ENCODE peak calls at places on chromosomes 6 and 20, in six cellular contexts. One of them, this sample, is unnamed.

GRCh38 chr6:107323133-107323785 is 136.1 kb downstream of the PDSS2 start:
- DNase-seq in head of caudate nucleus: no peak
- DNase-seq in HT1080: peak
- DNase-seq in A172: no peak
- DNase-seq in KBM-7: no peak
- DNase-seq in sciatic nerve: no peak
- DNase-seq in this sample: no peak

GRCh38 chr20:16714765-16715164 is 15.1 kb upstream of the SNRPB2 start:
- DNase-seq in head of caudate nucleus: peak
- DNase-seq in HT1080: no peak
- DNase-seq in A172: no peak
- DNase-seq in KBM-7: no peak
- DNase-seq in sciatic nerve: no peak
- DNase-seq in this sample: peak

GRCh38 chr6:166325383-166326042 is 16.8 kb downstream of the SFT2D1 start:
- DNase-seq in head of caudate nucleus: no peak
- DNase-seq in HT1080: no peak
- DNase-seq in A172: no peak
- DNase-seq in KBM-7: no peak
- DNase-seq in sciatic nerve: no peak
- DNase-seq in this sample: no peak

GRCh38 chr6:131980791-131981623 is 29.8 kb upstream of the CCN2 start:
- DNase-seq in head of caudate nucleus: no peak
- DNase-seq in HT1080: no peak
- DNase-seq in A172: no peak
- DNase-seq in KBM-7: no peak
- DNase-seq in sciatic nerve: no peak
- DNase-seq in this sample: no peak

GRCh38 chr6:20340056-20340455 is 61.6 kb upstream of the E2F3 start:
- DNase-seq in head of caudate nucleus: no peak
- DNase-seq in HT1080: no peak
- DNase-seq in A172: no peak
- DNase-seq in KBM-7: no peak
- DNase-seq in sciatic nerve: no peak
- DNase-seq in this sample: no peak

GRCh38 chr6:133512410-133513016 is 271.4 kb downstream of the EYA4 start:
- DNase-seq in head of caudate nucleus: peak
- DNase-seq in HT1080: peak
- DNase-seq in A172: peak
- DNase-seq in KBM-7: peak
- DNase-seq in sciatic nerve: peak
- DNase-seq in this sample: peak

GRCh38 chr20:12179692-12180091 is 262.0 kb downstream of the BTBD3 start:
- DNase-seq in head of caudate nucleus: no peak
- DNase-seq in HT1080: no peak
- DNase-seq in A172: no peak
- DNase-seq in KBM-7: no peak
- DNase-seq in sciatic nerve: no peak
- DNase-seq in this sample: no peak

GRCh38 chr6:159083146-159083545 is 38.4 kb upstream of the TAGAP start:
- DNase-seq in head of caudate nucleus: no peak
- DNase-seq in HT1080: no peak
- DNase-seq in A172: no peak
- DNase-seq in KBM-7: no peak
- DNase-seq in sciatic nerve: no peak
- DNase-seq in this sample: no peak

GRCh38 chr6:73790572-73790971 is 94.6 kb downstream of the CD109 start:
- DNase-seq in head of caudate nucleus: no peak
- DNase-seq in HT1080: no peak
- DNase-seq in A172: no peak
- DNase-seq in KBM-7: no peak
- DNase-seq in sciatic nerve: no peak
- DNase-seq in this sample: no peak

GRCh38 chr6:17240803-17241500 is 40.2 kb upstream of the RBM24 start:
- DNase-seq in head of caudate nucleus: no peak
- DNase-seq in HT1080: no peak
- DNase-seq in A172: no peak
- DNase-seq in KBM-7: peak
- DNase-seq in sciatic nerve: no peak
- DNase-seq in this sample: no peak

GRCh38 chr20:35273449-35274171 is 4.3 kb downstream of the MMP24OS start:
- DNase-seq in head of caudate nucleus: peak
- DNase-seq in HT1080: no peak
- DNase-seq in A172: peak
- DNase-seq in KBM-7: no peak
- DNase-seq in sciatic nerve: no peak
- DNase-seq in this sample: no peak

GRCh38 chr20:45378191-45378590 is at the start of gene TP53TG5:
- DNase-seq in head of caudate nucleus: peak
- DNase-seq in HT1080: no peak
- DNase-seq in A172: no peak
- DNase-seq in KBM-7: no peak
- DNase-seq in sciatic nerve: no peak
- DNase-seq in this sample: peak

GRCh38 chr6:158232445-158233213 is 64.5 kb downstream of the GTF2H5 start:
- DNase-seq in head of caudate nucleus: peak
- DNase-seq in HT1080: peak
- DNase-seq in A172: peak
- DNase-seq in KBM-7: peak
- DNase-seq in sciatic nerve: peak
- DNase-seq in this sample: peak

GRCh38 chr20:41407617-41408016 is 41.0 kb upstream of the EMILIN3 start:
- DNase-seq in head of caudate nucleus: no peak
- DNase-seq in HT1080: no peak
- DNase-seq in A172: no peak
- DNase-seq in KBM-7: no peak
- DNase-seq in sciatic nerve: no peak
- DNase-seq in this sample: no peak

GRCh38 chr6:15791401-15792137 is 128.7 kb upstream of the DTNBP1 start:
- DNase-seq in head of caudate nucleus: no peak
- DNase-seq in HT1080: no peak
- DNase-seq in A172: no peak
- DNase-seq in KBM-7: no peak
- DNase-seq in sciatic nerve: no peak
- DNase-seq in this sample: no peak

GRCh38 chr6:33075568-33076405 is at the start of gene HLA-DPB1:
- DNase-seq in head of caudate nucleus: peak
- DNase-seq in HT1080: peak
- DNase-seq in A172: peak
- DNase-seq in KBM-7: peak
- DNase-seq in sciatic nerve: no peak
- DNase-seq in this sample: peak

GRCh38 chr20:55166063-55166462 is 690.7 kb downstream of the DOK5 start:
- DNase-seq in head of caudate nucleus: no peak
- DNase-seq in HT1080: no peak
- DNase-seq in A172: no peak
- DNase-seq in KBM-7: no peak
- DNase-seq in sciatic nerve: no peak
- DNase-seq in this sample: no peak

GRCh38 chr20:33563788-33564187 is 73.9 kb downstream of the CBFA2T2 start:
- DNase-seq in head of caudate nucleus: no peak
- DNase-seq in HT1080: no peak
- DNase-seq in A172: no peak
- DNase-seq in KBM-7: no peak
- DNase-seq in sciatic nerve: no peak
- DNase-seq in this sample: no peak

GRCh38 chr6:41422156-41422555 is 86.7 kb downstream of the NCR2 start:
- DNase-seq in head of caudate nucleus: no peak
- DNase-seq in HT1080: no peak
- DNase-seq in A172: no peak
- DNase-seq in KBM-7: no peak
- DNase-seq in sciatic nerve: no peak
- DNase-seq in this sample: no peak

GRCh38 chr20:48214601-48215000 is 429.3 kb upstream of the SULF2 start:
- DNase-seq in head of caudate nucleus: no peak
- DNase-seq in HT1080: no peak
- DNase-seq in A172: no peak
- DNase-seq in KBM-7: no peak
- DNase-seq in sciatic nerve: no peak
- DNase-seq in this sample: no peak

GRCh38 chr6:33755070-33755869 is 8.6 kb upstream of the IP6K3 start:
- DNase-seq in head of caudate nucleus: no peak
- DNase-seq in HT1080: no peak
- DNase-seq in A172: no peak
- DNase-seq in KBM-7: no peak
- DNase-seq in sciatic nerve: no peak
- DNase-seq in this sample: no peak

GRCh38 chr6:139912735-139913400 is 538.4 kb upstream of the CITED2 start:
- DNase-seq in head of caudate nucleus: no peak
- DNase-seq in HT1080: no peak
- DNase-seq in A172: no peak
- DNase-seq in KBM-7: no peak
- DNase-seq in sciatic nerve: no peak
- DNase-seq in this sample: no peak

GRCh38 chr6:30757261-30757935 is 13.1 kb upstream of the IER3 start:
- DNase-seq in head of caudate nucleus: no peak
- DNase-seq in HT1080: no peak
- DNase-seq in A172: no peak
- DNase-seq in KBM-7: no peak
- DNase-seq in sciatic nerve: no peak
- DNase-seq in this sample: no peak

GRCh38 chr6:146578054-146578453 is 20.7 kb upstream of the ADGB start:
- DNase-seq in head of caudate nucleus: no peak
- DNase-seq in HT1080: peak
- DNase-seq in A172: peak
- DNase-seq in KBM-7: no peak
- DNase-seq in sciatic nerve: no peak
- DNase-seq in this sample: no peak

GRCh38 chr6:119627908-119628669 is 278.5 kb upstream of the MAN1A1 start:
- DNase-seq in head of caudate nucleus: peak
- DNase-seq in HT1080: peak
- DNase-seq in A172: peak
- DNase-seq in KBM-7: no peak
- DNase-seq in sciatic nerve: no peak
- DNase-seq in this sample: no peak

GRCh38 chr6:80594461-80594860 is 488.0 kb downstream of the BCKDHB start:
- DNase-seq in head of caudate nucleus: no peak
- DNase-seq in HT1080: no peak
- DNase-seq in A172: no peak
- DNase-seq in KBM-7: no peak
- DNase-seq in sciatic nerve: no peak
- DNase-seq in this sample: no peak

GRCh38 chr6:7424967-7425807 is 35.6 kb downstream of the RIOK1 start:
- DNase-seq in head of caudate nucleus: peak
- DNase-seq in HT1080: peak
- DNase-seq in A172: peak
- DNase-seq in KBM-7: peak
- DNase-seq in sciatic nerve: no peak
- DNase-seq in this sample: no peak

GRCh38 chr6:93376026-93376540 is 43.3 kb downstream of the EPHA7 start:
- DNase-seq in head of caudate nucleus: no peak
- DNase-seq in HT1080: peak
- DNase-seq in A172: no peak
- DNase-seq in KBM-7: no peak
- DNase-seq in sciatic nerve: no peak
- DNase-seq in this sample: no peak

GRCh38 chr6:53805016-53805415 is 10.2 kb downstream of the LRRC1 start:
- DNase-seq in head of caudate nucleus: no peak
- DNase-seq in HT1080: no peak
- DNase-seq in A172: no peak
- DNase-seq in KBM-7: no peak
- DNase-seq in sciatic nerve: no peak
- DNase-seq in this sample: no peak

GRCh38 chr6:113361014-113361645 is 496.0 kb upstream of the MARCKS start:
- DNase-seq in head of caudate nucleus: no peak
- DNase-seq in HT1080: peak
- DNase-seq in A172: peak
- DNase-seq in KBM-7: no peak
- DNase-seq in sciatic nerve: no peak
- DNase-seq in this sample: no peak

GRCh38 chr6:157667211-157668033 is 155.6 kb upstream of the SNX9 start:
- DNase-seq in head of caudate nucleus: peak
- DNase-seq in HT1080: peak
- DNase-seq in A172: peak
- DNase-seq in KBM-7: peak
- DNase-seq in sciatic nerve: no peak
- DNase-seq in this sample: peak

GRCh38 chr6:169457762-169458161 is 204.1 kb upstream of the THBS2 start:
- DNase-seq in head of caudate nucleus: no peak
- DNase-seq in HT1080: no peak
- DNase-seq in A172: no peak
- DNase-seq in KBM-7: no peak
- DNase-seq in sciatic nerve: no peak
- DNase-seq in this sample: no peak

GRCh38 chr6:13808806-13809205 is 5.6 kb downstream of the MCUR1 start:
- DNase-seq in head of caudate nucleus: no peak
- DNase-seq in HT1080: no peak
- DNase-seq in A172: no peak
- DNase-seq in KBM-7: no peak
- DNase-seq in sciatic nerve: no peak
- DNase-seq in this sample: no peak

GRCh38 chr6:16471898-16472297 is 233.5 kb downstream of the GMPR start:
- DNase-seq in head of caudate nucleus: no peak
- DNase-seq in HT1080: no peak
- DNase-seq in A172: no peak
- DNase-seq in KBM-7: no peak
- DNase-seq in sciatic nerve: no peak
- DNase-seq in this sample: no peak

GRCh38 chr6:157717266-157717870 is 105.7 kb upstream of the SNX9 start:
- DNase-seq in head of caudate nucleus: no peak
- DNase-seq in HT1080: no peak
- DNase-seq in A172: no peak
- DNase-seq in KBM-7: no peak
- DNase-seq in sciatic nerve: no peak
- DNase-seq in this sample: no peak

GRCh38 chr6:121608270-121608669 is 172.8 kb downstream of the GJA1 start:
- DNase-seq in head of caudate nucleus: no peak
- DNase-seq in HT1080: no peak
- DNase-seq in A172: no peak
- DNase-seq in KBM-7: no peak
- DNase-seq in sciatic nerve: no peak
- DNase-seq in this sample: no peak

GRCh38 chr6:118685823-118686449 is 34.5 kb upstream of the CEP85L start:
- DNase-seq in head of caudate nucleus: no peak
- DNase-seq in HT1080: no peak
- DNase-seq in A172: no peak
- DNase-seq in KBM-7: no peak
- DNase-seq in sciatic nerve: no peak
- DNase-seq in this sample: no peak

GRCh38 chr20:49786671-49787370 is 25.8 kb upstream of the SLC9A8 start:
- DNase-seq in head of caudate nucleus: no peak
- DNase-seq in HT1080: peak
- DNase-seq in A172: no peak
- DNase-seq in KBM-7: no peak
- DNase-seq in sciatic nerve: no peak
- DNase-seq in this sample: no peak

GRCh38 chr6:14270925-14271791 is 153.6 kb downstream of the CD83 start:
- DNase-seq in head of caudate nucleus: no peak
- DNase-seq in HT1080: peak
- DNase-seq in A172: peak
- DNase-seq in KBM-7: peak
- DNase-seq in sciatic nerve: no peak
- DNase-seq in this sample: no peak

This sample was measured in globus pallidus.